ENCODE peak calls at places on chromosomes 1 and 21, in four cellular contexts. One of them, this sample, is unnamed.

GRCh38 chr1:95640746-95641145 is 406.7 kb downstream of the RWDD3 start:
- DNase-seq in T-helper 2 cell: no peak
- DNase-seq in WTC11: no peak
- DNase-seq in non-pigmented ciliary epithelial cell: no peak
- DNase-seq in this sample: no peak

GRCh38 chr1:86377341-86377740 is 18.8 kb downstream of the ODF2L start:
- DNase-seq in T-helper 2 cell: no peak
- DNase-seq in WTC11: no peak
- DNase-seq in non-pigmented ciliary epithelial cell: no peak
- DNase-seq in this sample: no peak

GRCh38 chr1:177448652-177449351 is 278.0 kb downstream of the BRINP2 start:
- DNase-seq in T-helper 2 cell: no peak
- DNase-seq in WTC11: no peak
- DNase-seq in non-pigmented ciliary epithelial cell: peak; percentile 6
- DNase-seq in this sample: no peak

GRCh38 chr1:169003864-169004516 is 102.5 kb upstream of the ATP1B1 start:
- DNase-seq in T-helper 2 cell: no peak
- DNase-seq in WTC11: no peak
- DNase-seq in non-pigmented ciliary epithelial cell: no peak
- DNase-seq in this sample: peak; percentile 79

GRCh38 chr21:46375560-46376230 is 51.7 kb downstream of the PCNT start:
- DNase-seq in T-helper 2 cell: no peak
- DNase-seq in WTC11: no peak
- DNase-seq in non-pigmented ciliary epithelial cell: no peak
- DNase-seq in this sample: no peak

GRCh38 chr1:24318988-24319863 is at the start of gene GRHL3:
- DNase-seq in T-helper 2 cell: no peak
- DNase-seq in WTC11: peak; percentile 90
- DNase-seq in non-pigmented ciliary epithelial cell: no peak
- DNase-seq in this sample: no peak

GRCh38 chr1:97396463-97396862 is 524.4 kb downstream of the DPYD start:
- DNase-seq in T-helper 2 cell: no peak
- DNase-seq in WTC11: no peak
- DNase-seq in non-pigmented ciliary epithelial cell: no peak
- DNase-seq in this sample: no peak

GRCh38 chr1:88877382-88877825 is 14.0 kb downstream of the GTF2B start:
- DNase-seq in T-helper 2 cell: no peak
- DNase-seq in WTC11: no peak
- DNase-seq in non-pigmented ciliary epithelial cell: no peak
- DNase-seq in this sample: no peak

GRCh38 chr1:77412069-77412793 is 130.4 kb downstream of the AK5 start:
- DNase-seq in T-helper 2 cell: no peak
- DNase-seq in WTC11: no peak
- DNase-seq in non-pigmented ciliary epithelial cell: no peak
- DNase-seq in this sample: no peak

GRCh38 chr1:10555635-10556429 is 81.1 kb downstream of the PEX14 start:
- DNase-seq in T-helper 2 cell: no peak
- DNase-seq in WTC11: peak; percentile 23
- DNase-seq in non-pigmented ciliary epithelial cell: no peak
- DNase-seq in this sample: no peak

GRCh38 chr1:91779603-91780021 is 106.3 kb downstream of the TGFBR3 start:
- DNase-seq in T-helper 2 cell: no peak
- DNase-seq in WTC11: no peak
- DNase-seq in non-pigmented ciliary epithelial cell: no peak
- DNase-seq in this sample: no peak

GRCh38 chr1:168783831-168784230 is 54.8 kb upstream of the DPT start:
- DNase-seq in T-helper 2 cell: no peak
- DNase-seq in WTC11: no peak
- DNase-seq in non-pigmented ciliary epithelial cell: no peak
- DNase-seq in this sample: no peak

GRCh38 chr1:1347663-1348419 is 1.4 kb downstream of the DVL1 start:
- DNase-seq in T-helper 2 cell: no peak
- DNase-seq in WTC11: peak; percentile 63
- DNase-seq in non-pigmented ciliary epithelial cell: no peak
- DNase-seq in this sample: no peak

GRCh38 chr1:241711326-241711725 is 59.2 kb downstream of the WDR64 start:
- DNase-seq in T-helper 2 cell: no peak
- DNase-seq in WTC11: no peak
- DNase-seq in non-pigmented ciliary epithelial cell: no peak
- DNase-seq in this sample: no peak

GRCh38 chr1:209823143-209824041 is 4.4 kb upstream of the UTP25 start:
- DNase-seq in T-helper 2 cell: no peak
- DNase-seq in WTC11: no peak
- DNase-seq in non-pigmented ciliary epithelial cell: peak; percentile 55
- DNase-seq in this sample: no peak

GRCh38 chr1:183470961-183471747 is 1.1 kb upstream of the SMG7 start:
- DNase-seq in T-helper 2 cell: peak; percentile 54
- DNase-seq in WTC11: peak; percentile 75
- DNase-seq in non-pigmented ciliary epithelial cell: peak; percentile 41
- DNase-seq in this sample: peak; percentile 82

GRCh38 chr1:42993631-42994121 is 35.0 kb upstream of the SLC2A1 start:
- DNase-seq in T-helper 2 cell: no peak
- DNase-seq in WTC11: no peak
- DNase-seq in non-pigmented ciliary epithelial cell: no peak
- DNase-seq in this sample: no peak

GRCh38 chr1:111219466-111220286 is 7.8 kb upstream of the CHI3L2 start:
- DNase-seq in T-helper 2 cell: peak; percentile 29
- DNase-seq in WTC11: no peak
- DNase-seq in non-pigmented ciliary epithelial cell: no peak
- DNase-seq in this sample: no peak

GRCh38 chr21:39110431-39110830 is 72.8 kb downstream of the PSMG1 start:
- DNase-seq in T-helper 2 cell: no peak
- DNase-seq in WTC11: no peak
- DNase-seq in non-pigmented ciliary epithelial cell: no peak
- DNase-seq in this sample: no peak

GRCh38 chr1:46368781-46369180 is 25.3 kb upstream of the FAAH start:
- DNase-seq in T-helper 2 cell: no peak
- DNase-seq in WTC11: no peak
- DNase-seq in non-pigmented ciliary epithelial cell: no peak
- DNase-seq in this sample: no peak